ENCODE peak calls at places on chromosomes 12 and 14, in nine cellular contexts. U, L, E, S, M, A, P, Z and D are unnamed samples.

GRCh38 chr14:22597771-22598098 is 365 bp upstream of the ABHD4 start:
- DNase-seq in U (peak; percentile 18), E (no peak), P (no peak), L (no peak), S (no peak), Z (no peak), A (no peak), M (no peak), D (no peak)

GRCh38 chr12:94143444-94143843 is 4.9 kb upstream of the PLXNC1 start:
- DNase-seq in A (no peak), P (no peak), S (no peak), M (no peak), U (no peak), E (no peak), Z (no peak), L (no peak), D (no peak)

GRCh38 chr12:67096533-67097318 is 172.4 kb upstream of the CAND1 start:
- DNase-seq in M (no peak), Z (no peak), A (no peak), S (peak; percentile 52), U (no peak), L (no peak), E (peak; percentile 12), P (no peak), D (no peak)

GRCh38 chr12:4894019-4894418 is 15.7 kb upstream of the KCNA1 start:
- DNase-seq in A (no peak), U (no peak), M (no peak), S (no peak), P (no peak), Z (no peak), L (no peak), E (no peak), D (no peak)

GRCh38 chr12:68306564-68306963 is 25.6 kb downstream of the MDM1 start:
- DNase-seq in A (no peak), Z (no peak), M (no peak), S (no peak), E (no peak), P (no peak), L (no peak), U (no peak), D (no peak)

GRCh38 chr14:33693237-33693636 is 257.6 kb downstream of the EGLN3 start:
- DNase-seq in S (peak; percentile 84), L (no peak), A (no peak), E (peak; percentile 85), M (peak; percentile 45), P (no peak), Z (no peak), U (no peak), D (no peak)

GRCh38 chr14:91164676-91165075 is 50.8 kb downstream of the DGLUCY start:
- DNase-seq in L (no peak), P (no peak), M (no peak), U (no peak), A (no peak), Z (peak; percentile 88), E (no peak), S (no peak), D (peak; percentile 72)

GRCh38 chr14:94665121-94665520 is 52.9 kb downstream of the SERPINA3 start:
- DNase-seq in L (peak; percentile 41), U (no peak), P (peak; percentile 80), Z (no peak), S (peak; percentile 92), A (peak; percentile 12), E (peak; percentile 90), M (peak; percentile 68), D (no peak)

DNA sequence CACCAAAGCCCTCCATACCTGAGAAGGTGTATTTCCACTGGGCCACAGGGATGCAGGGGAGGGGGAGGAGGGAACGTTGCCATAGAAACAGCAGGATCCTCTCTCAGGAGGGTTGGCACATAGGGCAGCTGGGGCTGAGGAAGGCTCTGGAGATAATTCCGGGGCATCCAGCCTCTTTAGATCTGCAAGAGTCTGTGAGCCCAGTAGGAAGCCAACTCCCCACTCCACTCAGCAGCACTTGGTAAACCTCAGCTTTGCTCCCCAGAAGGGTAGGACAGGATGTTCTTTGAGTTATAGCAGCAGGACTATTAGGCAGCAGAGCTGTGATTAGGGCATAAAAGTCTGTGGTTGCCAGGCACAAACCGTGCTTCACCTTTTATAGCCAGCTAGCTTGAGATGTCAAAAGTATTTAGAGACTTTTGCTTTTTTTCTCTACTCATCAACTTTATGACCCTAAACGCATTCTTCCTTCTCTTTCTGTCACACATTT is 7.8 kb upstream of the PLEKHG3 start:
- DNase-seq in Z (no peak), M (no peak), U (peak; percentile 41), E (no peak), L (no peak), A (no peak), P (no peak), S (no peak), D (no peak)
- H3K4me3 ChIP-seq in Z (no peak overlapping the region), M (no peak overlapping the region), U (no peak overlapping the region), E (no peak overlapping the region), L (no peak overlapping the region), A (no peak overlapping the region), P (no peak overlapping the region), S (no peak overlapping the region), D (no peak overlapping the region)

GRCh38 chr12:131829351-131829794 is 1.2 kb downstream of the MMP17 start:
- DNase-seq in E (no peak), L (no peak), A (no peak), U (no peak), M (no peak), Z (no peak), S (peak; percentile 64), P (no peak), D (no peak)
- H3K4me3 ChIP-seq in E (peak overlapping the region; percentile 76), L (peak overlapping the region; percentile 76), A (peak overlapping the region; percentile 34), U (peak overlapping the region; percentile 38), M (peak overlapping the region; percentile 76), Z (peak overlapping the region; percentile 32), S (peak overlapping the region; percentile 79), P (peak overlapping the region; percentile 44), D (peak overlapping the region; percentile 35)

GRCh38 chr12:49797452-49797782 is 30.8 kb downstream of the NCKAP5L start:
- DNase-seq in U (no peak), A (no peak), S (no peak), Z (no peak), E (no peak), P (no peak), L (no peak), M (no peak), D (no peak)

GRCh38 chr12:49798248-49798647 is 30.0 kb downstream of the NCKAP5L start:
- DNase-seq in M (no peak), U (no peak), S (no peak), P (no peak), E (no peak), Z (no peak), A (no peak), L (no peak), D (no peak)

GRCh38 chr12:49796155-49796554 is 32.1 kb downstream of the NCKAP5L start:
- DNase-seq in E (no peak), P (no peak), A (no peak), U (no peak), Z (no peak), M (no peak), L (no peak), S (no peak), D (no peak)

GRCh38 chr12:49795654-49796105 is 32.5 kb downstream of the NCKAP5L start:
- DNase-seq in L (no peak), U (no peak), Z (no peak), P (no peak), M (no peak), E (no peak), A (no peak), S (no peak), D (no peak)

DNA sequence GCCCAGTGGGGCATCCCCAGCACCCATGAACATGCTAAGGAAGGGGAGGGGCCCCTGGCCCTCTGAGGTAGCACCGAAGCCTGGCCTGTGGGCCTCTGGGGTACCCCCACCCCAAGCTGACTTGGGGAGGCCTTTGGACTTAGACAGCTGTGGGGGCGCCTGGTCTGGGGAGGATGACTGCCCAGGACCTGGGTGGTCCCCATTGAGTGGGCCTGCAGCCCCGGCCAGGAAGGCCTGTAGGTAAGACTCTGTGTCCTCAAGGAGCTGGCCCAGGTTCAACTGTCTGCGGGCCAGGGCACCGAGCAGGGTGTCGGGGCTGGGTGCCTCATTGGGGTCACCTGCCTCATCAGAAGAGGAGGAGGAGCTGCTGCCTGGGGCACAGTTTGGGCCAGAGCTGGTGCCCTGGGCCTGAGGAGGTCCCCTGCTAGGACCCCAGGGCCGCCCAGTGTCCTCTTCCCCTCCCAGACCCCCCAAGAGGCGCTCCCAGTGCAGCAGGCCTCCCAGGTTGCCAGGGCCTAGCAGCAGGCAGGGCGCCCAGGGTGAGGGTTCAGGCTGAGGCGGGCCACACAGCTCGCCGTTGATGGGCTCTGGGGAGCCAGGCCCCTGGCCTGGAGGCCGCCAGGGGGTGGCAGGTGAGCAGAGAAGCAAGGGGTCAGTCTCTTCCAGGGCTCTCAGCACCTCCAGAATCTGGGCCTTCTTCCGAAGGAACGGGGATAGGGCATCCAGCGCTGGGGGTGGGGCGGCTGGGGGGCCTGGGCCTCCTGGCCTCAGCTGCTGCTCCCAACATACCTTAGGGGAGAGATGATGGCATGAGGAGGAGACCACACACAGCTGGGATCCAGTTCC is 31.4 kb downstream of the NCKAP5L start:
- DNase-seq in A (no peak), S (no peak), L (no peak), P (no peak), Z (no peak), E (no peak), M (no peak), U (no peak), D (no peak)
- H3K4me3 ChIP-seq in A (no peak overlapping the region), S (no peak overlapping the region), L (no peak overlapping the region), P (no peak overlapping the region), Z (no peak overlapping the region), E (no peak overlapping the region), M (no peak overlapping the region), U (no peak overlapping the region), D (no peak overlapping the region)

GRCh38 chr12:111769599-111769998 is 2.9 kb downstream of the ALDH2 start:
- DNase-seq in E (no peak), M (no peak), Z (no peak), A (no peak), P (no peak), S (no peak), L (no peak), U (no peak), D (no peak)

GRCh38 chr12:111777345-111778045 is 10.8 kb downstream of the ALDH2 start:
- DNase-seq in M (no peak), L (no peak), E (no peak), U (peak; percentile 99), Z (peak; percentile 90), A (no peak), S (no peak), P (no peak), D (peak; percentile 86)

GRCh38 chr12:111776836-111777344 is 10.2 kb downstream of the ALDH2 start:
- DNase-seq in Z (no peak), S (peak; percentile 39), P (peak; percentile 35), U (no peak), L (no peak), A (no peak), M (no peak), E (no peak), D (no peak)

GRCh38 chr12:111775205-111776193 is 8.8 kb downstream of the ALDH2 start:
- DNase-seq in L (peak; percentile 82), A (peak; percentile 98), Z (peak; percentile 85), P (peak; percentile 93), M (peak; percentile 33), S (peak; percentile 66), U (peak; percentile 78), E (no peak), D (peak; percentile 93)

DNA sequence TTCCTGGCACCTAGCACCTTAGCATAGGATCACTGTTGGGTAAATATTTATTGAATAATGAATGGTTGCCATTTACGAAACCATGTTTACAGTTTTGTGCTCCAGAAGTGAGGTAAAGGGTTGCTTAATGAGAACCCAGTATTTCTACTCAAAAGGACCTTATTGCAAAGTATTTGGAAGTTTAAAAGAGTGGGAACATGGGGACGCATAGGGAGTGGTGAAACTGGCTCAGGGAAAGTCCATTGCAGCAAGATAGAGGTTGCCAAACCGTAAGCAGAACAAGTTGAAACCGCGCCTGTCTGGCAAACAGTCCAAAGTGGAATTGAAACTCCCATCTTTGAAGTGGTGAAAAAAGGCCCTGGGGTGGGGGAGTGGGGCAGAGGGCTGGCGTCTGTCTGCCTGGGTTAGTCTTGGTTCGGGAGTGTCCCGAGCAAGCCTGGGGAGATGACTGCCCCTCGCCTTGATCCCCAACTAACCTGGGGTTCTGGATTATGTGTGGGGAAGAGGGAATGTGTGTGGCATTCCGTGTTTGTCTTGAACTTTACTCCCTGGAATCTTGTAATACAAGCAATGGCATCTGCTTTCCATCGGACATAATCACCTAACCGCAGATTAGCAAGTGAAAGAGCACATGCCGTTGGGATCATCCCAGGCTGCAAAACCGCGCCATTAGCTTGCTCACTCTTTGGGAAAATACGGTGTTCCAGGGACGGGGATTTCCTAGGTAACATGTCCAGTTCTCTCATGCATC is 7.2 kb downstream of the ALDH2 start:
- DNase-seq in L (peak; percentile 87), A (no peak), U (peak; percentile 91), S (peak; percentile 87), Z (no peak), E (peak; percentile 90), P (peak; percentile 97), M (peak; percentile 67), D (peak; percentile 89)
- H3K4me3 ChIP-seq in L (peak overlapping the region; percentile 38), A (no peak overlapping the region), U (no peak overlapping the region), S (peak overlapping the region; percentile 9), Z (no peak overlapping the region), E (peak overlapping the region; percentile 14), P (peak overlapping the region; percentile 5), M (peak overlapping the region; percentile 19), D (no peak overlapping the region)